ENCODE peak calls at places on chromosomes 11 and 22, in four cellular contexts. L, F, Y and H are unnamed samples.

GRCh38 chr11:81237139-81237538 is 1496.5 kb downstream of the FAM181B start:
- DNase-seq in F (no peak), Y (peak; percentile 40), L (peak; percentile 49), H (peak; percentile 49)

GRCh38 chr22:30097861-30098260 is 17.6 kb downstream of the HORMAD2 start:
- DNase-seq in F (no peak), L (no peak), Y (no peak), H (no peak)

GRCh38 chr11:114280696-114281095 is 15.5 kb upstream of the NNMT start:
- DNase-seq in L (peak; percentile 81), F (no peak), Y (peak; percentile 90), H (peak; percentile 86)

GRCh38 chr22:35312198-35313059 is 12.7 kb downstream of the TOM1 start:
- DNase-seq in L (no peak), Y (peak; percentile 69), F (no peak), H (peak; percentile 69)

GRCh38 chr11:35144103-35144741 is 5.3 kb downstream of the CD44 start:
- DNase-seq in Y (peak; percentile 83), L (peak; percentile 52), F (no peak), H (peak; percentile 75)

GRCh38 chr11:87743002-87743401 is 432.2 kb downstream of the RAB38 start:
- DNase-seq in L (no peak), Y (no peak), F (no peak), H (no peak)

GRCh38 chr11:69003301-69003865 is 9.7 kb downstream of the MRGPRF start:
- DNase-seq in F (no peak), Y (no peak), L (no peak), H (no peak)

GRCh38 chr11:19561011-19561410 is 151.6 kb upstream of the NAV2 start:
- DNase-seq in F (no peak), Y (peak; percentile 60), L (no peak), H (peak; percentile 47)

GRCh38 chr22:30420401-30421178 is 5.0 kb upstream of the MTFP1 start:
- DNase-seq in Y (peak; percentile 92), L (no peak), F (no peak), H (peak; percentile 93)

GRCh38 chr22:43670545-43670944 is 141.6 kb downstream of the EFCAB6 start:
- DNase-seq in L (no peak), F (no peak), Y (no peak), H (no peak)

GRCh38 chr22:45552580-45553332 is 50.1 kb downstream of the FBLN1 start:
- DNase-seq in F (no peak), Y (peak; percentile 90), L (no peak), H (peak; percentile 97)

GRCh38 chr22:38202437-38203089 is 769 bp downstream of the MAFF start:
- DNase-seq in L (peak; percentile 79), F (peak; percentile 81), Y (peak; percentile 91), H (peak; percentile 92)

GRCh38 chr11:95884364-95884763 is 39.5 kb downstream of the MTMR2 start:
- DNase-seq in F (no peak), Y (peak; percentile 67), L (peak; percentile 40), H (peak; percentile 82)

GRCh38 chr11:2466869-2467694 is 22.3 kb downstream of the KCNQ1 start:
- DNase-seq in F (no peak), Y (no peak), L (no peak), H (no peak)

GRCh38 chr11:122709042-122709760 is 53.7 kb downstream of the UBASH3B start:
- DNase-seq in F (no peak), L (no peak), Y (peak; percentile 87), H (peak; percentile 82)

GRCh38 chr11:36156486-36157150 is 132.6 kb downstream of the COMMD9 start:
- DNase-seq in L (no peak), F (no peak), Y (peak; percentile 84), H (peak; percentile 87)

GRCh38 chr11:2888266-2888968 is 2.8 kb upstream of the CDKN1C start:
- DNase-seq in L (peak; percentile 73), Y (peak; percentile 87), F (peak; percentile 79), H (peak; percentile 82)

DNA sequence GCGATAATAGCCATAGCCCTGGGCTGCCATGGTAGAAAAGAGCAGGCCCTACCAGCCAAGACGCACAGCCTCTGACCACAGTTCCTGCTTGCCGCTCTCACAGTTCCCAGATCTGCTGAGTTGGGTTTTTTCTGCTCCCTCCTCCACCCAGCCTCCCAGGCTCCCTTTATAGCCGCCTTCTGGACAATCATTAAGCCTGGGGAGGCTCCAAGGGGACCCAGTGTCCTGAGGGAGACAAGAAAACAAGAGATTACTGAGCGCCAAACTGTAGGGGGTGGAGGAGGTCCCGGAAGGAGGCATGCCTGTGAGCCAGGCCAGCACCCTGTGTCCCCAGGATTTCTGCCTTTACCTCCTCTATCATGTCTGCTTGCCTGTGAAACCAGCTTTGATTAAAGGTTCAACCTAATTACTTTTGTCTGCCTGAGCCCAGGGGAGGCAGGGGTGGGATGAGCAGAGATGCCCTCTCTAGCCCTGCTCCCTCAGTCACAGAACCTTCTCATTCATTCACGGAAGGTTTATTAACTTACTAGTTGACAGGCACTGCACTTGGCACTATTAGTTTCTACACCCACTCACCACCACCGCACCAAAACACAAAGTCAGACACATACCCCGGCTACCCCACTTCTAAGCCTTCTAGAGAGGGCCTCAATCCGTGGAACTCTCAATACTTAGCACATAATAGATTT is 1.2 kb downstream of the SLC37A4 start:
- DNase-seq in L (no peak), Y (no peak), F (no peak), H (no peak)
- H3K4me3 ChIP-seq in L (peak overlapping the region; percentile 85), Y (peak overlapping the region; percentile 72), F (peak overlapping the region; percentile 94), H (peak overlapping the region; percentile 69)

DNA sequence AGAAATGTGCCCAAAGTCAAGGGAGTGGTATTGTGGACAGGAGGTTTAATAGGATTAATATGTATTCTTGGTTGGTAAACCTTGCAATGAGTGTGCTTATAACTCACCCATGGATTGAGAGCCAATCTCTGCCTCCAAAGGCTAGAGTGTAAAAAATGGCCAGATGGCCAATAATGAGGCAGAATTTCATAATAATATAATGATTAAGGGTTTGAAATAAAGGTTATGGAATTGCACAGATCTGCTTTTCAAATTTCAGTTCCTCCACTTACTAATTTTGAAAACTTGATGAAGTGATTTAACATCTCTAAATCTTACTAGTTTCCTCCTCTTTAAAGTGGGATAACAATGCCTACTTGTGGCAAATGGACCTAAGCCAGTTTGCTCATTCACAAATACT is 94.8 kb downstream of the BDNF start:
- DNase-seq in Y (no peak), F (no peak), L (no peak), H (no peak)
- TF ChIP-seq CTCF in Y (no peak), F (no peak), L (no peak), H (no peak)

GRCh38 chr22:19119949-19120348 is 2.3 kb downstream of the DGCR2 start:
- DNase-seq in F (no peak), L (no peak), Y (no peak), H (no peak)
- H3K4me3 ChIP-seq in F (peak overlapping the region; percentile 89), L (no peak overlapping the region), Y (no peak overlapping the region), H (no peak overlapping the region)

GRCh38 chr11:32858731-32859130 is 29.0 kb downstream of the PRRG4 start:
- DNase-seq in Y (no peak), L (no peak), F (no peak), H (no peak)
- TF ChIP-seq CTCF in Y (peak; percentile 20), L (peak; percentile 20), F (no peak), H (peak; percentile 18)

GRCh38 chr11:21321530-21321929 is 652.1 kb downstream of the NELL1 start:
- DNase-seq in F (no peak), L (no peak), Y (no peak), H (no peak)

GRCh38 chr11:21323617-21324016 is 654.2 kb downstream of the NELL1 start:
- DNase-seq in Y (no peak), F (no peak), L (no peak), H (no peak)
- H3K4me3 ChIP-seq in Y (no peak overlapping the region), F (no peak overlapping the region), L (no peak overlapping the region), H (no peak overlapping the region)